ENCODE peak calls at places on chromosomes 2 and 18, in four cellular contexts. One of them, this sample, is unnamed.
A peak's percentile ranks its signal among the peaks of the same experiment; 100 is the strongest.

GRCh38 chr2:235106874-235107639 is 155.2 kb downstream of the SH3BP4 start:
- DNase-seq in DMS153: peak; percentile 61
- DNase-seq in EL: peak; percentile 80
- DNase-seq in GM12891: peak; percentile 18
- DNase-seq in this sample: peak; percentile 87

GRCh38 chr2:230457073-230457768 is 41.2 kb downstream of the SP100 start:
- DNase-seq in DMS153: no peak
- DNase-seq in EL: no peak
- DNase-seq in GM12891: no peak
- DNase-seq in this sample: no peak

GRCh38 chr2:167964650-167965404 is 282.6 kb downstream of the STK39 start:
- DNase-seq in DMS153: no peak
- DNase-seq in EL: no peak
- DNase-seq in GM12891: no peak
- DNase-seq in this sample: no peak

GRCh38 chr2:182320106-182320505 is 106.7 kb downstream of the PDE1A start:
- DNase-seq in DMS153: no peak
- DNase-seq in EL: no peak
- DNase-seq in GM12891: no peak
- DNase-seq in this sample: no peak

GRCh38 chr2:235605306-235605998 is 111.6 kb downstream of the AGAP1 start:
- DNase-seq in DMS153: peak; percentile 76
- DNase-seq in EL: peak; percentile 93
- DNase-seq in GM12891: no peak
- DNase-seq in this sample: peak; percentile 95

GRCh38 chr2:179235463-179236108 is 29.0 kb downstream of the SESTD1 start:
- DNase-seq in DMS153: no peak
- DNase-seq in EL: peak; percentile 26
- DNase-seq in GM12891: no peak
- DNase-seq in this sample: peak; percentile 36

GRCh38 chr2:167955264-167955906 is 292.0 kb downstream of the STK39 start:
- DNase-seq in DMS153: no peak
- DNase-seq in EL: no peak
- DNase-seq in GM12891: no peak
- DNase-seq in this sample: no peak

GRCh38 chr18:79962311-79962710 is 2.1 kb upstream of the HSBP1L1 start:
- DNase-seq in DMS153: no peak
- DNase-seq in EL: peak; percentile 24
- DNase-seq in GM12891: no peak
- DNase-seq in this sample: peak; percentile 76

GRCh38 chr2:29309090-29310054 is 194.2 kb downstream of the CLIP4 start:
- DNase-seq in DMS153: peak; percentile 31
- DNase-seq in EL: peak; percentile 70
- DNase-seq in GM12891: peak; percentile 30
- DNase-seq in this sample: peak; percentile 76

GRCh38 chr2:145006957-145007672 is 487.2 kb upstream of the ZEB2 start:
- DNase-seq in DMS153: no peak
- DNase-seq in EL: peak; percentile 99
- DNase-seq in GM12891: no peak
- DNase-seq in this sample: peak; percentile 91

This sample was measured in astrocyte of the hippocampus.